ENCODE peak calls at places on chromosome 2, in seven cellular contexts. O is psoas muscle, Y is adrenal gland, K is RWPE2, J is upper lobe of right lung, T is fibroblast of lung, H is heart right ventricle. D is an unnamed sample. For H3K36me3, the result is how much of the 10 kb centered on the place peaks cover.

GRCh38 chr2:236934656-236935055 is 151.0 kb upstream of the COPS8 start:
- DNase-seq in O (no peak), H (no peak), J (no peak), T (no peak), Y (no peak), K (no peak), D (no peak)

GRCh38 chr2:229050063-229050635 is 220.9 kb downstream of the PID1 start:
- DNase-seq in H (no peak), Y (no peak), J (no peak), T (no peak), K (no peak), O (no peak), D (no peak)

GRCh38 chr2:236355911-236356310 is 91.7 kb upstream of the ASB18 start:
- DNase-seq in T (no peak), Y (no peak), H (no peak), O (no peak), K (no peak), J (no peak), D (peak)

GRCh38 chr2:203822240-203822639 is 45.3 kb upstream of the CTLA4 start:
- DNase-seq in J (no peak), O (no peak), H (no peak), K (no peak), Y (no peak), T (no peak), D (no peak)

GRCh38 chr2:222900354-222900753 is 39.5 kb downstream of the ACSL3 start:
- DNase-seq in Y (no peak), H (no peak), O (no peak), T (peak), K (no peak), J (no peak), D (no peak)

GRCh38 chr2:27792759-27793158 is 21.2 kb downstream of the MRPL33 start:
- DNase-seq in T (peak), K (no peak), Y (no peak), J (no peak), O (no peak), H (no peak), D (no peak)

GRCh38 chr2:96109931-96110511 is 6.3 kb downstream of the ADRA2B start:
- DNase-seq in O (no peak), H (no peak), K (peak), J (peak), T (no peak), Y (peak), D (no peak)

GRCh38 chr2:229492034-229492433 is 220.9 kb upstream of the PID1 start:
- DNase-seq in T (peak), H (no peak), J (no peak), K (no peak), Y (no peak), O (no peak), D (no peak)

GRCh38 chr2:72893594-72894319 is 6.5 kb downstream of the SPR start:
- DNase-seq in T (peak), O (no peak), K (no peak), H (peak), J (no peak), Y (peak), D (no peak)

GRCh38 chr2:157190151-157190550 is 67.4 kb upstream of the GALNT5 start:
- DNase-seq in T (peak), H (no peak), K (no peak), O (no peak), J (no peak), Y (no peak), D (no peak)

DNA sequence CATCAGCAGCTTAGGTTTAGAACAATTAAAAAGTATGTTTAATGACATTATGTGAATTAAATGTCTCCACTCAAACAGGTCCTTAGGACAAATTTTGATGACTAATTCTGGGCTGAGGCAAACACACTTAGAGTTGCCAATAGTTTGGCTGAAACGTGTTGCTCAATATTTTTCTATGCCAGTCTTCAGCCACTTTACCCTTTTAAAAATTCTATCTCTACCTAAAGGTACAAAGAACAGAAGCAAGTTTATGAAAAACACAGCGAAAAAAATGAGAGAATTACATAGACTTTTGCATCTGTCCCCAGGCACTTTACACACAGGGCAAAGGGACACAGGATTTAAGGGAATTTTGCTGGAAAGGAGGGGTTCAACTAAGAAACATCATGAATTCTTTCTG is 4.5 kb downstream of the IDH1 start:
- DNase-seq in J (no peak), K (no peak), H (no peak), T (peak), O (no peak), Y (no peak), D (no peak)
- H3K4me3 ChIP-seq in J (no peak), K (no peak), H (no peak), T (no peak), O (no peak), Y (no peak), D (no peak)

GRCh38 chr2:191003405-191004309 is 10.3 kb downstream of the STAT1 start:
- DNase-seq in H (no peak), J (no peak), T (no peak), O (no peak), Y (no peak), K (no peak), D (no peak)
- H3K36me3 ChIP-seq in H (half or more), J (half or more), T (under half), O (half or more), Y (under half), K (half or more), D (half or more)

DNA sequence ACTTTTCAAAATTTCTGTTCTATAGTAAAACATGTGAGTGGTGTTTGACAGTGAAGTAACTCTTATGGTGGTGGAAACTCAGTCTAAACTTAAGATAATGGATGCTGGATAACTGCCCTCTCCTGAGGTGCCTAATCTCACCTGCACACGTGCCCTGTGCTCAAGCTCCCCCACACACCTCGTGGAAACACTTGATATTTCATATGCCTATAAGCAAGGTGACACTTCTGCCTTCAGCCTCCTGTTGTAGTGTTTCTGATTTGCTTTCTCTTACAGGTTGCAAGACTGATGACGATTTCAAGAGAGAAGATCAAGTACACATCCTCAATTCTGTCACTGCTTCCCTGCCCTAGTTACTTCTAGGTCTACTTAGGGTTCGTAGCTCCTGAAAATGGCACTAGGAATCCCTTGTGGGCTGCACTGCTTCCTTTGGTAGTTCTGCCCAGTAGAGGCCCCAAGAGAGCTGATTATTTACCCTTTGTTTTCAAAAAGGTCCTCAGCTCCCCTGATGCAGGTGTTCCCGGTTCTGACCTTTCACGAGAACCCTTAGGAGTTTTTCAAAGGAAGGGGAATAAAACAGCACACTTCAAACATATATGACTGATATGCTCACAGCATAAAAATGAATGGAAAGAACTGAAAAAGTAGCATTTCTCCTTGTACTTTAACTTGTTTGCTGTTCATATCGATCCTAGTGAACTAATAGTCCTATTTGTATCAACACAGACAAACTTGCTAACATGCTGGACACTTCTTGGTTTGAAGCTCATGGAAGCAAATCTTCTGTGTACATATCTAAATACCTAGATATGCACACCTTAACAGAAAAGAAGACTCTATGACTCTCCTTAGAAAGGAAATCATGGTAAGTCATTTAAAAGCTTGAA is 6.7 kb downstream of the CAVIN2 start:
- DNase-seq in Y (no peak), J (no peak), K (no peak), O (no peak), H (no peak), T (no peak), D (no peak)
- TF ChIP-seq CTCF in Y (no peak), J (no peak), K (no peak), O (no peak), H (no peak), T (peak), D (no peak)

GRCh38 chr2:100018312-100018711 is 124.1 kb downstream of the AFF3 start:
- DNase-seq in T (no peak), Y (no peak), K (no peak), H (no peak), O (no peak), J (no peak), D (no peak)
- H3K4me3 ChIP-seq in T (no peak), Y (no peak), K (no peak), H (no peak), O (no peak), J (no peak), D (no peak)

DNA sequence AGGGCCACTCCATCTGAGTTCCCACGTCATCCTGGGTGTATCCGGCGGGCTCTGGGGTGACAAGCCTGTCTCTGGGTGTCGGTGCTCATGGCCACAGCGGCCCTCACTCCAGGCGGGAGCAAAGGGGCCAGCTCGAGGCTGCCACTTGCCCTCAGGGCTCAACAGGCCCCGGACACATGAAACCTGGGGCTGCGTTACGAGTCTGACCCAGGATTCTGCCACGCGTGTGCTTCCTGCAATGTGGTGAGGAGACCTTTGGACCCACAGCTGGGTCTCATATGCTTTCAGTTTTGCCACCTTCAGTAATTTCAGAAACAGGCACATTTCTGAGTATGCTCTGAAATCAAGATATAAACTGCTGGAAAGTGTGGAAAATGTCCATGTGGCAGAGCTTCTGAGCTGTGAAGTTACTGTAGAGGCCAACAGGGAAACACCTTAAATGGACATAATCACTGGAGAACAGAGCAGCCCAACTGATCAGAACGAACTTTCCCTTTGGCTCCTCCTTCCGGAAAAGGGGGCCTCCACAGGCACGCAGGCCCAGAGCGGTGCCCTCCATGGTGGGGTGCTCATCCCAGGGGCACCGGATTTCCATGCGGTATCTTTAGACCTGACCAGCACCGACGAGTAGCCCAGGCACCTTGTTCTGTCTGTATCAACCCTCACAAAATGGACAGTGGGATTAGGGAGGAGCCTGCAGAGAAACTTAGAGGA is 14.1 kb downstream of the PER2 start:
- DNase-seq in O (peak), K (no peak), J (no peak), H (no peak), T (no peak), Y (no peak), D (no peak)
- H3K36me3 ChIP-seq in O (half or more), K (half or more), J (half or more), H (half or more), T (under half), Y (under half), D (half or more)

GRCh38 chr2:105769504-105769903 is 24.8 kb downstream of the NCK2 start:
- DNase-seq in Y (no peak), T (no peak), J (no peak), O (no peak), H (no peak), K (no peak), D (no peak)
- TF ChIP-seq CTCF in Y (no peak), T (peak), J (peak), O (peak), H (no peak), K (no peak), D (peak)

GRCh38 chr2:71071681-71072398 is 3.4 kb downstream of the NAGK start:
- DNase-seq in Y (no peak), T (no peak), K (no peak), O (no peak), H (no peak), J (no peak), D (no peak)
- H3K4me3 ChIP-seq in Y (no peak), T (no peak), K (no peak), O (no peak), H (no peak), J (no peak), D (no peak)

GRCh38 chr2:216649573-216649972 is 16.4 kb downstream of the IGFBP2 start:
- DNase-seq in K (no peak), O (no peak), Y (peak), J (no peak), T (no peak), H (no peak), D (no peak)
- H3K36me3 ChIP-seq in K (under half), O (under half), Y (under half), J (under half), T (under half), H (under half), D (under half)